ENCODE peak calls at places on chromosomes 7 and 10, in seven cellular contexts. One of them, this sample, is unnamed.
A peak's percentile ranks its signal among the peaks of the same experiment; 100 is the strongest.

GRCh38 chr7:105164751-105165150 is 150.7 kb downstream of the KMT2E start:
- DNase-seq in thyroid gland: no peak
- DNase-seq in AG04450: no peak
- DNase-seq in GM23338: no peak
- DNase-seq in right cardiac atrium: no peak
- DNase-seq in transverse colon: no peak
- DNase-seq in fibroblast of lung: no peak
- DNase-seq in this sample: no peak

GRCh38 chr7:154559454-154559853 is 443.5 kb downstream of the PAXIP1 start:
- DNase-seq in transverse colon: no peak
- DNase-seq in thyroid gland: no peak
- DNase-seq in right cardiac atrium: no peak
- DNase-seq in fibroblast of lung: no peak
- DNase-seq in AG04450: no peak
- DNase-seq in GM23338: no peak
- DNase-seq in this sample: no peak

GRCh38 chr7:151971829-151972228 is 15.6 kb downstream of the GALNTL5 start:
- DNase-seq in right cardiac atrium: no peak
- DNase-seq in GM23338: no peak
- DNase-seq in AG04450: no peak
- DNase-seq in transverse colon: no peak
- DNase-seq in fibroblast of lung: no peak
- DNase-seq in thyroid gland: no peak
- DNase-seq in this sample: no peak

GRCh38 chr10:106175760-106176377 is 988.6 kb downstream of the SORCS1 start:
- DNase-seq in GM23338: peak; percentile 45
- DNase-seq in right cardiac atrium: no peak
- DNase-seq in fibroblast of lung: peak; percentile 18
- DNase-seq in AG04450: no peak
- DNase-seq in thyroid gland: no peak
- DNase-seq in transverse colon: no peak
- DNase-seq in this sample: no peak

GRCh38 chr10:132158810-132159209 is 27.9 kb upstream of the DPYSL4 start:
- DNase-seq in transverse colon: no peak
- DNase-seq in AG04450: no peak
- DNase-seq in thyroid gland: no peak
- DNase-seq in right cardiac atrium: no peak
- DNase-seq in GM23338: peak; percentile 38
- DNase-seq in fibroblast of lung: no peak
- DNase-seq in this sample: no peak

GRCh38 chr10:73590881-73591577 is at the start of gene USP54:
- DNase-seq in fibroblast of lung: peak; percentile 44
- DNase-seq in GM23338: peak; percentile 83
- DNase-seq in thyroid gland: no peak
- DNase-seq in transverse colon: no peak
- DNase-seq in right cardiac atrium: no peak
- DNase-seq in AG04450: no peak
- DNase-seq in this sample: no peak

GRCh38 chr7:15554081-15554480 is 7.7 kb downstream of the AGMO start:
- DNase-seq in thyroid gland: no peak
- DNase-seq in GM23338: no peak
- DNase-seq in AG04450: peak; percentile 3
- DNase-seq in fibroblast of lung: no peak
- DNase-seq in right cardiac atrium: no peak
- DNase-seq in transverse colon: no peak
- DNase-seq in this sample: no peak

GRCh38 chr10:24277771-24278518 is 69.0 kb downstream of the KIAA1217 start:
- DNase-seq in fibroblast of lung: no peak
- DNase-seq in AG04450: no peak
- DNase-seq in GM23338: no peak
- DNase-seq in transverse colon: no peak
- DNase-seq in right cardiac atrium: peak; percentile 42
- DNase-seq in thyroid gland: peak; percentile 82
- DNase-seq in this sample: no peak

GRCh38 chr7:61111-61510 is 131.3 kb upstream of the FAM20C start:
- DNase-seq in fibroblast of lung: no peak
- DNase-seq in GM23338: no peak
- DNase-seq in transverse colon: peak; percentile 5
- DNase-seq in thyroid gland: no peak
- DNase-seq in AG04450: no peak
- DNase-seq in right cardiac atrium: no peak
- DNase-seq in this sample: no peak

GRCh38 chr10:30371954-30372353 is 22.9 kb upstream of the MTPAP start:
- DNase-seq in right cardiac atrium: no peak
- DNase-seq in fibroblast of lung: no peak
- DNase-seq in AG04450: no peak
- DNase-seq in GM23338: no peak
- DNase-seq in thyroid gland: no peak
- DNase-seq in transverse colon: no peak
- DNase-seq in this sample: no peak

GRCh38 chr10:71812016-71812912 is 38.8 kb downstream of the PSAP start:
- DNase-seq in thyroid gland: peak; percentile 84
- DNase-seq in AG04450: no peak
- DNase-seq in right cardiac atrium: peak; percentile 71
- DNase-seq in GM23338: peak; percentile 74
- DNase-seq in fibroblast of lung: peak; percentile 44
- DNase-seq in transverse colon: peak; percentile 78
- DNase-seq in this sample: no peak

GRCh38 chr7:140478361-140479061 is 794 bp downstream of the MKRN1 start:
- DNase-seq in fibroblast of lung: peak; percentile 51
- DNase-seq in transverse colon: peak; percentile 43
- DNase-seq in right cardiac atrium: peak; percentile 31
- DNase-seq in GM23338: peak; percentile 65
- DNase-seq in AG04450: no peak
- DNase-seq in thyroid gland: peak; percentile 38
- DNase-seq in this sample: no peak

GRCh38 chr10:124156524-124157225 is 63.3 kb upstream of the CHST15 start:
- DNase-seq in thyroid gland: peak; percentile 51
- DNase-seq in right cardiac atrium: no peak
- DNase-seq in fibroblast of lung: no peak
- DNase-seq in AG04450: no peak
- DNase-seq in GM23338: peak; percentile 28
- DNase-seq in transverse colon: no peak
- DNase-seq in this sample: no peak

GRCh38 chr7:126426652-126427051 is 826.1 kb downstream of the GRM8 start:
- DNase-seq in right cardiac atrium: no peak
- DNase-seq in transverse colon: no peak
- DNase-seq in AG04450: no peak
- DNase-seq in thyroid gland: no peak
- DNase-seq in fibroblast of lung: no peak
- DNase-seq in GM23338: no peak
- DNase-seq in this sample: no peak
- H3K4me3 ChIP-seq in right cardiac atrium: no peak overlapping the region
- H3K4me3 ChIP-seq in transverse colon: no peak overlapping the region
- H3K4me3 ChIP-seq in AG04450: no peak overlapping the region
- H3K4me3 ChIP-seq in thyroid gland: no peak overlapping the region
- H3K4me3 ChIP-seq in fibroblast of lung: no peak overlapping the region
- H3K4me3 ChIP-seq in GM23338: no peak overlapping the region
- H3K4me3 ChIP-seq in this sample: no peak overlapping the region

DNA sequence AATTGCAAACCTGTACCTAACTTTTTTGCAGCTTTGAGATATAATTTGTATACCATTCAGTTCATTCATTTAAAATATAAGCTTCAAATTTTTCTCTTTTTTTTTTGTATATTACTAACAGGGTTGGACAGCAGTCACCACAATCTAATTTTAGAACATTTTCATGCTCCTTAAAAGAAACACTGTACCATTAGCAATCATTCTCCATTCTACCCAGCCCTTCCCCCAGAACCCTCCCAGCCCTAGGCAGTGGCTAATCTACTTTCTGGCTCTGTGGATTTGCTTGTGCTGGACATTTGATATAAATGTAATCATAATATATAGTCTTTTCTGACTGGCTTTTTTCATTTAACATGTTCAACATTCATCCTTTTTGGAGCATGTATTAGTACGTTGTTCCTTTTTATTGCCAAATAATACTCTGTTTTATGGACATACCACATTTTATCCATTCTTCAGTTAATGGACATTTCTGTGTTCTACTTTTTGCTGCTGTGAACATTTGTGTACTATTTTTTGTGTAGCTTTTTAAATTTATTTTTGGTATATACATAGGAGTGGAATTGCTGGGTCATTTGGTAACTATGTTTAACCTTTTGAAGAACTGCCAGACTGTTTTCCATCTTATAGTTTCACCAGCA is 40.9 kb upstream of the ST7 start:
- DNase-seq in right cardiac atrium: no peak
- DNase-seq in GM23338: no peak
- DNase-seq in fibroblast of lung: no peak
- DNase-seq in thyroid gland: no peak
- DNase-seq in transverse colon: no peak
- DNase-seq in AG04450: no peak
- DNase-seq in this sample: no peak
- H3K27ac ChIP-seq in right cardiac atrium: no peak overlapping the region
- H3K27ac ChIP-seq in GM23338: no peak overlapping the region
- H3K27ac ChIP-seq in fibroblast of lung: no peak overlapping the region
- H3K27ac ChIP-seq in thyroid gland: no peak overlapping the region
- H3K27ac ChIP-seq in transverse colon: no peak overlapping the region
- H3K27ac ChIP-seq in AG04450: no peak overlapping the region
- H3K27ac ChIP-seq in this sample: no peak overlapping the region

DNA sequence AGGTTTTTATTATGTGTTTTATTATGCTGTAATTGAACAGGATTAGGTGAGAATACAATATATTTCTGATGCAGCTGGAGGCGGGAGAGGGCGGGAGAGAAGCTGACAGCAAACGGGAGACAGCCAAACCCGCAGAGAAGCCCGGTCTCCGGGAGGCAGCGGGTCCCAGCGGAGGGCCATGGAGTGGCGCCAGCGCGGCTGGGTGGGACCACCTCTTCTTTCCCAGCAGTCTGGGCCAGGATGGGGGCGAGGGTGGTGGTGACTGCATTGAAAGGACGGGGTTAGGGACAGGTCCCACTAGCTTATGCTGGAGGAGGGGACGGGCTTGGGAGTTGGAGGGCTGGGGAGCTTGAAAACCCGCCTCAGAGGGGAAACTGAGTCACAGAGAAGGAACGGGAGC is 14.5 kb upstream of the KAZALD1 start:
- DNase-seq in fibroblast of lung: no peak
- DNase-seq in GM23338: no peak
- DNase-seq in thyroid gland: no peak
- DNase-seq in transverse colon: no peak
- DNase-seq in right cardiac atrium: no peak
- DNase-seq in AG04450: no peak
- DNase-seq in this sample: no peak
- H3K4me3 ChIP-seq in fibroblast of lung: no peak overlapping the region
- H3K4me3 ChIP-seq in GM23338: peak overlapping the region; percentile 49
- H3K4me3 ChIP-seq in thyroid gland: no peak overlapping the region
- H3K4me3 ChIP-seq in transverse colon: no peak overlapping the region
- H3K4me3 ChIP-seq in right cardiac atrium: no peak overlapping the region
- H3K4me3 ChIP-seq in AG04450: no peak overlapping the region
- H3K4me3 ChIP-seq in this sample: no peak overlapping the region

DNA sequence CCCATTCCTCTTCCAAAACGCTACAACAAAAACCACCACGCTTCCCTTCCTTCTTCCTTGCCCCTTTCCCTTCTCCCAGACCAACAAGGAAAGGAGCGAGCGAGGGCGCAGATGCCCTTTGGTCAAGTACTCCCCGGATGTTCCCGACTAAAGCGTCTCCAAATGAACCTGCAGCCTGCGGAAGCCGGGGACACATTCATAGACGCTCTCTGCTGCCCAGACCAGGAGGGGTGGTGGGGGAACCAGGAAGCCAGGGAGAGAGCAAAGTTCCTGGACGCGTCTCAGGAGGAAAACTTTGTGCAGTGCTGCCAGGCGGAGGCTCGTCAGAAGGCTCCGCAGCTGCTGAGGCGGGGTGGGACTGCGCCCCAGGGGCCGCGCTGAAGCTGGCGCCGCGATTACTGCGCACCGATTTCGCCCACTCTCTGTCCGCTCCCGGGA is 754 bp downstream of the SEMA3D start:
- DNase-seq in AG04450: no peak
- DNase-seq in fibroblast of lung: peak; percentile 66
- DNase-seq in thyroid gland: peak; percentile 72
- DNase-seq in right cardiac atrium: peak; percentile 47
- DNase-seq in transverse colon: peak; percentile 8
- DNase-seq in GM23338: peak; percentile 65
- DNase-seq in this sample: peak; percentile 77
- H3K27ac ChIP-seq in AG04450: no peak overlapping the region
- H3K27ac ChIP-seq in fibroblast of lung: peak overlapping the region; percentile 58
- H3K27ac ChIP-seq in thyroid gland: peak overlapping the region; percentile 76
- H3K27ac ChIP-seq in right cardiac atrium: no peak overlapping the region
- H3K27ac ChIP-seq in transverse colon: peak overlapping the region; percentile 63
- H3K27ac ChIP-seq in GM23338: no peak overlapping the region
- H3K27ac ChIP-seq in this sample: peak overlapping the region; percentile 90

GRCh38 chr7:135159359-135160087 is 11.0 kb downstream of the CYREN start:
- DNase-seq in fibroblast of lung: no peak
- DNase-seq in transverse colon: no peak
- DNase-seq in thyroid gland: no peak
- DNase-seq in right cardiac atrium: no peak
- DNase-seq in AG04450: no peak
- DNase-seq in GM23338: no peak
- DNase-seq in this sample: no peak
- H3K4me3 ChIP-seq in fibroblast of lung: no peak overlapping the region
- H3K4me3 ChIP-seq in transverse colon: no peak overlapping the region
- H3K4me3 ChIP-seq in thyroid gland: no peak overlapping the region
- H3K4me3 ChIP-seq in right cardiac atrium: no peak overlapping the region
- H3K4me3 ChIP-seq in AG04450: no peak overlapping the region
- H3K4me3 ChIP-seq in GM23338: no peak overlapping the region
- H3K4me3 ChIP-seq in this sample: no peak overlapping the region

DNA sequence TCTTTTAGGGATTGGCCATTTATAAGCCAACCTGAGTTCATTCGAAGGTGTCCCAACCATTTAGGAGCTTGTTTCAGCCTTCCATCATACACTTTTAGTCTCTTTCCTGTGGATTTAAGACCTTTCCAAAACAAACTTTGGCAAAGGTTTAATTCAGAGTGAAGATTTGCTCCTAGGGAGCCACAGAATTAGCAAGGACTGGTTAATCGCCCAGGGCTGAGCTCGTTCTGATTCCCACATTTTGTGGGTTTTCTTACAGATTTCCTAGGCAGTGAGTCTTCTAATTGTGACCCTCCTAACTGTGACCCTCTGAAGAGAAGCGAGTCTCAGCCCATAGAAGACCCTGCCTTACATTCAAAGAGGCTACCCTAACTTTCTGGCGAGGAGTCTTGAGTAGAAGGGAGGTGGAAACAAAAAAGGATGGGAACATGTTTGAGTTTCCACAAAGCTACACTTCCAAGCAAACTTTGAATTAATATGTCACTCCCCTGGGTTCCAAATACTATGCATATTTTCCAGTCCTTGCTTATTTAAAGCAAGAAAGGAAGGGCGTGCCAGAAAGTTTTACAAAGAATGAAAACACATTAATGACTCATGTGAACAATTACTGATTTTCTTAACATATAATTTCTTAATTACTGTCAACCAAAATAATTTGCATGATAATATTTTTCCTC is 118.3 kb downstream of the ARID5B start:
- DNase-seq in thyroid gland: no peak
- DNase-seq in transverse colon: no peak
- DNase-seq in right cardiac atrium: no peak
- DNase-seq in AG04450: no peak
- DNase-seq in fibroblast of lung: no peak
- DNase-seq in GM23338: peak; percentile 12
- DNase-seq in this sample: no peak
- H3K27ac ChIP-seq in thyroid gland: no peak overlapping the region
- H3K27ac ChIP-seq in transverse colon: peak overlapping the region; percentile 60
- H3K27ac ChIP-seq in right cardiac atrium: peak overlapping the region; percentile 52
- H3K27ac ChIP-seq in AG04450: no peak overlapping the region
- H3K27ac ChIP-seq in fibroblast of lung: no peak overlapping the region
- H3K27ac ChIP-seq in GM23338: peak overlapping the region; percentile 9
- H3K27ac ChIP-seq in this sample: peak overlapping the region; percentile 70

DNA sequence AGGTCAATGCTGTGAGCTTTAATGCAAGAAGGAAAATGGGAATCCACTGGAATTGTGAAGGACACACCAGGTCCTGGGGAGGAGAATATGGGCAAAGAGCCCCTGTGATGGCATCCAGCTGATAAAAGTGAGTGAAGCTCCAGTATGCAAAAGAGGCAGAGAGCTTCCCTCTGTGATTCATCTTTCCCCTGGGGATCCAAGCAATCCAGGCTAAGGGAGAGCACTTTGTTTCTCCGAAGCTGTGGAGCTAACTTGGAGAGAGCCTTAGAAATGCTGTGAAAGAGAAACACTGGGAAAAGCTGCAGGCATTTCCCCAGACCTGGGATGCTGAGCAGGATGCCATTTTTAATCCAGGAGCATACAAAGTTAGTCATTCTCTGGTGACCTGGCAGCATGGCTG is 489.5 kb downstream of the SH2D4B start:
- DNase-seq in AG04450: no peak
- DNase-seq in GM23338: no peak
- DNase-seq in fibroblast of lung: no peak
- DNase-seq in transverse colon: no peak
- DNase-seq in thyroid gland: no peak
- DNase-seq in right cardiac atrium: no peak
- DNase-seq in this sample: no peak
- H3K4me3 ChIP-seq in AG04450: no peak overlapping the region
- H3K4me3 ChIP-seq in GM23338: no peak overlapping the region
- H3K4me3 ChIP-seq in fibroblast of lung: no peak overlapping the region
- H3K4me3 ChIP-seq in transverse colon: no peak overlapping the region
- H3K4me3 ChIP-seq in thyroid gland: no peak overlapping the region
- H3K4me3 ChIP-seq in right cardiac atrium: no peak overlapping the region
- H3K4me3 ChIP-seq in this sample: no peak overlapping the region